ENCODE peak calls at places on chromosomes 6 and 20, in nine cellular contexts. W, A, Y, M, C, J, D, U and N are unnamed samples.

GRCh38 chr6:170063431-170063830 is 227.4 kb downstream of the DLL1 start:
- DNase-seq in W (no peak), A (no peak), Y (no peak), M (no peak), C (no peak), J (no peak), D (peak; percentile 12), U (no peak), N (no peak)

GRCh38 chr20:59787186-59787890 is 146.1 kb downstream of the SYCP2 start:
- DNase-seq in W (no peak), A (no peak), Y (no peak), M (no peak), C (no peak), J (no peak), D (no peak), U (no peak), N (peak; percentile 59)

GRCh38 chr20:64080013-64080812 is at the start of gene OPRL1:
- DNase-seq in W (no peak), A (no peak), Y (no peak), M (no peak), C (peak; percentile 17), J (no peak), D (no peak), U (peak; percentile 52), N (no peak)

GRCh38 chr6:30647802-30648460 is 998 bp downstream of the C6orf136 start:
- DNase-seq in W (no peak), A (no peak), Y (no peak), M (peak; percentile 49), C (no peak), J (no peak), D (peak; percentile 52), U (peak; percentile 83), N (no peak)

GRCh38 chr6:5636210-5637030 is 370.3 kb downstream of the NRN1 start:
- DNase-seq in W (peak; percentile 36), A (no peak), Y (no peak), M (no peak), C (no peak), J (no peak), D (no peak), U (no peak), N (no peak)

GRCh38 chr20:916825-917224 is 691 bp upstream of the ANGPT4 start:
- DNase-seq in W (no peak), A (no peak), Y (no peak), M (no peak), C (no peak), J (no peak), D (no peak), U (no peak), N (no peak)

GRCh38 chr6:139577124-139577800 is 202.8 kb upstream of the CITED2 start:
- DNase-seq in W (no peak), A (no peak), Y (no peak), M (no peak), C (no peak), J (no peak), D (no peak), U (no peak), N (no peak)

GRCh38 chr6:105364243-105364642 is 38.6 kb downstream of the PREP start:
- DNase-seq in W (no peak), A (peak; percentile 42), Y (no peak), M (no peak), C (peak; percentile 24), J (no peak), D (no peak), U (no peak), N (no peak)

GRCh38 chr6:141513830-141514229 is 618.9 kb upstream of the GJE1 start:
- DNase-seq in W (no peak), A (no peak), Y (no peak), M (no peak), C (peak; percentile 33), J (no peak), D (no peak), U (no peak), N (no peak)

GRCh38 chr6:7907159-7907558 is 3.4 kb downstream of the TXNDC5 start:
- DNase-seq in W (no peak), A (no peak), Y (no peak), M (no peak), C (no peak), J (no peak), D (no peak), U (no peak), N (no peak)

GRCh38 chr20:57892471-57892870 is 182.7 kb upstream of the PMEPA1 start:
- DNase-seq in W (no peak), A (no peak), Y (no peak), M (no peak), C (no peak), J (no peak), D (no peak), U (no peak), N (no peak)

GRCh38 chr20:56875052-56875663 is 246.1 kb downstream of the TFAP2C start:
- DNase-seq in W (peak; percentile 30), A (no peak), Y (no peak), M (peak; percentile 58), C (peak; percentile 3), J (peak; percentile 73), D (no peak), U (no peak), N (no peak)

GRCh38 chr20:40868568-40869223 is 159.9 kb upstream of the TOP1 start:
- DNase-seq in W (no peak), A (no peak), Y (no peak), M (peak; percentile 50), C (peak; percentile 71), J (no peak), D (peak; percentile 49), U (no peak), N (no peak)

GRCh38 chr6:138110229-138110628 is 3.0 kb upstream of the PERP start:
- DNase-seq in W (no peak), A (no peak), Y (no peak), M (no peak), C (no peak), J (no peak), D (no peak), U (no peak), N (no peak)

GRCh38 chr6:138113588-138114210 is 6.5 kb upstream of the PERP start:
- DNase-seq in W (no peak), A (no peak), Y (no peak), M (no peak), C (no peak), J (no peak), D (no peak), U (peak; percentile 33), N (no peak)

GRCh38 chr6:138115191-138115590 is 8.0 kb upstream of the PERP start:
- DNase-seq in W (no peak), A (no peak), Y (no peak), M (no peak), C (no peak), J (no peak), D (no peak), U (no peak), N (no peak)

GRCh38 chr6:138116661-138116999 is 9.4 kb upstream of the PERP start:
- DNase-seq in W (no peak), A (no peak), Y (no peak), M (no peak), C (no peak), J (no peak), D (no peak), U (no peak), N (no peak)

DNA sequence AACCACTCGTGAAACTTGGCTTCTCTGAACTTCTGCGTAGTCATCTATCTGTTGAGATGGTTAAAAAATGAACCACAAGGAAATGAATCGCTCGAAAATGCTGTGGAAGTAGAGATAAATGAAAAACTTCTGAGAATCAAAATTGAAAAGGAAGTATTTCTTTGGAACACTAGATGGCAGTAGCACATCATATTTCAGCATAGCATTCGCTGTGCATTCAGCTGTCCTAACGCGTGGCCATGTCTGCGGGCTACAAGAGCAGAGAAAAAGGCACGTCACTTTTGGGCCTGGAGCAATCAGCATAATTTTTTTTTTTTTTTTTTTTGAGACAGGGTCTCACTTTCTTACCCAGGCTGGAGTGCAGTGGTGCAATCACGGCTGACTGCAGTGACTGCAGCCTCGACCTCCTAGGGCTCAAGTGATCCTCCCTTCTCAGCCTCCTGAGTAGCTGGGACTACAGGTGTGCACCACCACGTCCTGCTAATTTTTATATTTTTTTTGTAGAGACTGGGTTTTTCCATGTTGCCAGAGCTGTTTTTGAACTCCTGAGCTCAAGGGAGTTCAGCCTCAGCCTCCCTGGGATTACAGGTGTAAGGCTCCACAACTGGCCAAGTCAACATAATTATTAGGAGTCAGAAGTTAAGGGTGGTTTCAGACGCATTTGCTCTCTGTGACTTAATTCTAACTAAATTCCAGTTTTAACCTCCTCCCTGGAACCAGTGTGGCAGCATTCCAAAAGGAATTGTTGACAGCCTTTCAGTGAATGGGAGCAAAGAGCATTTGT is 8.8 kb upstream of the PERP start:
- DNase-seq in W (peak; percentile 22), A (peak; percentile 35), Y (peak; percentile 24), M (peak; percentile 70), C (peak; percentile 85), J (peak; percentile 31), D (peak; percentile 44), U (peak; percentile 77), N (no peak)
- TF ChIP-seq CTCF in W (peak; percentile 70), A (peak; percentile 91), Y (peak; percentile 76), M (peak; percentile 91), C (peak; percentile 61), J (peak; percentile 43), D (peak; percentile 57), U (peak; percentile 70), N (peak; percentile 89)

GRCh38 chr6:151112130-151112529 is 127.6 kb upstream of the AKAP12 start:
- DNase-seq in W (no peak), A (no peak), Y (no peak), M (no peak), C (no peak), J (no peak), D (no peak), U (peak; percentile 33), N (no peak)
- TF ChIP-seq CTCF in W (no peak), A (no peak), Y (no peak), M (no peak), C (no peak), J (no peak), D (no peak), U (no peak), N (no peak)

GRCh38 chr20:11332376-11332775 is 585.3 kb upstream of the BTBD3 start:
- DNase-seq in W (no peak), A (no peak), Y (no peak), M (no peak), C (no peak), J (no peak), D (no peak), U (no peak), N (no peak)
- TF ChIP-seq CTCF in W (no peak), A (no peak), Y (no peak), M (no peak), C (no peak), J (no peak), D (no peak), U (no peak), N (no peak)

GRCh38 chr6:145042559-145042958 is 692.8 kb downstream of the EPM2A start:
- DNase-seq in W (peak; percentile 52), A (no peak), Y (no peak), M (no peak), C (no peak), J (no peak), D (no peak), U (no peak), N (no peak)
- TF ChIP-seq CTCF in W (peak; percentile 33), A (no peak), Y (no peak), M (peak; percentile 44), C (no peak), J (peak; percentile 11), D (no peak), U (peak; percentile 39), N (peak; percentile 28)